ENCODE peak calls at places on chromosomes 3 and 15, in nine cellular contexts. One of them, this sample, is unnamed.

GRCh38 chr15:76338555-76339301 is 2.2 kb downstream of the ISL2 start:
- DNase-seq in midbrain: no peak
- DNase-seq in NCI-H446: no peak
- DNase-seq in HepG2: no peak
- DNase-seq in NCI-H1417: no peak
- DNase-seq in NCI-H526 treated with DMSO at 0.1 percent for 48 hours: peak; percentile 63
- DNase-seq in effector CD4-positive, alpha-beta T cell: no peak
- DNase-seq in GM12864: no peak
- DNase-seq in sciatic nerve: no peak
- DNase-seq in this sample: no peak

GRCh38 chr3:11690863-11691833 is 47.4 kb upstream of the VGLL4 start:
- DNase-seq in midbrain: no peak
- DNase-seq in NCI-H446: no peak
- DNase-seq in HepG2: peak; percentile 4
- DNase-seq in NCI-H1417: no peak
- DNase-seq in NCI-H526 treated with DMSO at 0.1 percent for 48 hours: no peak
- DNase-seq in effector CD4-positive, alpha-beta T cell: no peak
- DNase-seq in GM12864: no peak
- DNase-seq in sciatic nerve: no peak
- DNase-seq in this sample: peak; percentile 30

GRCh38 chr3:17979248-17979647 is 236.8 kb upstream of the TBC1D5 start:
- DNase-seq in midbrain: peak; percentile 2
- DNase-seq in NCI-H446: no peak
- DNase-seq in HepG2: no peak
- DNase-seq in NCI-H1417: no peak
- DNase-seq in NCI-H526 treated with DMSO at 0.1 percent for 48 hours: no peak
- DNase-seq in effector CD4-positive, alpha-beta T cell: no peak
- DNase-seq in GM12864: no peak
- DNase-seq in sciatic nerve: no peak
- DNase-seq in this sample: no peak

GRCh38 chr15:58472821-58473581 is 41.2 kb downstream of the LIPC start:
- DNase-seq in midbrain: no peak
- DNase-seq in NCI-H446: no peak
- DNase-seq in HepG2: no peak
- DNase-seq in NCI-H1417: no peak
- DNase-seq in NCI-H526 treated with DMSO at 0.1 percent for 48 hours: no peak
- DNase-seq in effector CD4-positive, alpha-beta T cell: peak; percentile 27
- DNase-seq in GM12864: no peak
- DNase-seq in sciatic nerve: no peak
- DNase-seq in this sample: peak; percentile 38

GRCh38 chr3:178277605-178278004 is 258.6 kb upstream of the KCNMB2 start:
- DNase-seq in midbrain: no peak
- DNase-seq in NCI-H446: no peak
- DNase-seq in HepG2: no peak
- DNase-seq in NCI-H1417: no peak
- DNase-seq in NCI-H526 treated with DMSO at 0.1 percent for 48 hours: no peak
- DNase-seq in effector CD4-positive, alpha-beta T cell: no peak
- DNase-seq in GM12864: no peak
- DNase-seq in sciatic nerve: no peak
- DNase-seq in this sample: no peak

GRCh38 chr3:159765025-159765859 is 223.4 kb upstream of the IL12A start:
- DNase-seq in midbrain: no peak
- DNase-seq in NCI-H446: no peak
- DNase-seq in HepG2: no peak
- DNase-seq in NCI-H1417: peak; percentile 87
- DNase-seq in NCI-H526 treated with DMSO at 0.1 percent for 48 hours: peak; percentile 54
- DNase-seq in effector CD4-positive, alpha-beta T cell: no peak
- DNase-seq in GM12864: no peak
- DNase-seq in sciatic nerve: peak; percentile 75
- DNase-seq in this sample: peak; percentile 33

GRCh38 chr3:186099178-186099577 is 9.7 kb downstream of the ETV5 start:
- DNase-seq in midbrain: no peak
- DNase-seq in NCI-H446: peak; percentile 98
- DNase-seq in HepG2: no peak
- DNase-seq in NCI-H1417: no peak
- DNase-seq in NCI-H526 treated with DMSO at 0.1 percent for 48 hours: no peak
- DNase-seq in effector CD4-positive, alpha-beta T cell: no peak
- DNase-seq in GM12864: no peak
- DNase-seq in sciatic nerve: peak; percentile 80
- DNase-seq in this sample: no peak

GRCh38 chr15:53225786-53226185 is 435.6 kb upstream of the ONECUT1 start:
- DNase-seq in midbrain: no peak
- DNase-seq in NCI-H446: no peak
- DNase-seq in HepG2: no peak
- DNase-seq in NCI-H1417: no peak
- DNase-seq in NCI-H526 treated with DMSO at 0.1 percent for 48 hours: no peak
- DNase-seq in effector CD4-positive, alpha-beta T cell: no peak
- DNase-seq in GM12864: no peak
- DNase-seq in sciatic nerve: no peak
- DNase-seq in this sample: no peak

GRCh38 chr3:10983219-10983916 is 9.2 kb upstream of the SLC6A1 start:
- DNase-seq in midbrain: peak; percentile 70
- DNase-seq in NCI-H446: no peak
- DNase-seq in HepG2: peak; percentile 25
- DNase-seq in NCI-H1417: peak; percentile 8
- DNase-seq in NCI-H526 treated with DMSO at 0.1 percent for 48 hours: peak; percentile 10
- DNase-seq in effector CD4-positive, alpha-beta T cell: no peak
- DNase-seq in GM12864: no peak
- DNase-seq in sciatic nerve: no peak
- DNase-seq in this sample: peak; percentile 7

GRCh38 chr15:38611228-38611627 is 46.6 kb upstream of the RASGRP1 start:
- DNase-seq in midbrain: no peak
- DNase-seq in NCI-H446: no peak
- DNase-seq in HepG2: no peak
- DNase-seq in NCI-H1417: no peak
- DNase-seq in NCI-H526 treated with DMSO at 0.1 percent for 48 hours: no peak
- DNase-seq in effector CD4-positive, alpha-beta T cell: no peak
- DNase-seq in GM12864: no peak
- DNase-seq in sciatic nerve: no peak
- DNase-seq in this sample: no peak

GRCh38 chr15:25691544-25692430 is 171.3 kb downstream of the ATP10A start:
- DNase-seq in midbrain: no peak
- DNase-seq in NCI-H446: no peak
- DNase-seq in HepG2: no peak
- DNase-seq in NCI-H1417: peak; percentile 1
- DNase-seq in NCI-H526 treated with DMSO at 0.1 percent for 48 hours: no peak
- DNase-seq in effector CD4-positive, alpha-beta T cell: no peak
- DNase-seq in GM12864: no peak
- DNase-seq in sciatic nerve: no peak
- DNase-seq in this sample: no peak

GRCh38 chr3:141881702-141882101 is 5.3 kb downstream of the ATP1B3 start:
- DNase-seq in midbrain: no peak
- DNase-seq in NCI-H446: no peak
- DNase-seq in HepG2: no peak
- DNase-seq in NCI-H1417: no peak
- DNase-seq in NCI-H526 treated with DMSO at 0.1 percent for 48 hours: no peak
- DNase-seq in effector CD4-positive, alpha-beta T cell: no peak
- DNase-seq in GM12864: no peak
- DNase-seq in sciatic nerve: no peak
- DNase-seq in this sample: no peak

GRCh38 chr3:126056681-126057546 is 27.0 kb downstream of the SLC41A3 start:
- DNase-seq in midbrain: no peak
- DNase-seq in NCI-H446: no peak
- DNase-seq in HepG2: peak; percentile 85
- DNase-seq in NCI-H1417: no peak
- DNase-seq in NCI-H526 treated with DMSO at 0.1 percent for 48 hours: no peak
- DNase-seq in effector CD4-positive, alpha-beta T cell: no peak
- DNase-seq in GM12864: no peak
- DNase-seq in sciatic nerve: no peak
- DNase-seq in this sample: no peak

GRCh38 chr3:65955792-65956477 is 82.8 kb downstream of the MAGI1 start:
- DNase-seq in midbrain: no peak
- DNase-seq in NCI-H446: no peak
- DNase-seq in HepG2: peak; percentile 93
- DNase-seq in NCI-H1417: no peak
- DNase-seq in NCI-H526 treated with DMSO at 0.1 percent for 48 hours: no peak
- DNase-seq in effector CD4-positive, alpha-beta T cell: no peak
- DNase-seq in GM12864: no peak
- DNase-seq in sciatic nerve: no peak
- DNase-seq in this sample: no peak

GRCh38 chr15:77966540-77967290 is 110.8 kb downstream of the TBC1D2B start:
- DNase-seq in midbrain: peak; percentile 52
- DNase-seq in NCI-H446: no peak
- DNase-seq in HepG2: peak; percentile 32
- DNase-seq in NCI-H1417: peak; percentile 52
- DNase-seq in NCI-H526 treated with DMSO at 0.1 percent for 48 hours: peak; percentile 27
- DNase-seq in effector CD4-positive, alpha-beta T cell: peak; percentile 39
- DNase-seq in GM12864: no peak
- DNase-seq in sciatic nerve: no peak
- DNase-seq in this sample: peak; percentile 4

GRCh38 chr15:89836255-89837133 is 21.8 kb upstream of the ANPEP start:
- DNase-seq in midbrain: peak; percentile 39
- DNase-seq in NCI-H446: no peak
- DNase-seq in HepG2: no peak
- DNase-seq in NCI-H1417: no peak
- DNase-seq in NCI-H526 treated with DMSO at 0.1 percent for 48 hours: no peak
- DNase-seq in effector CD4-positive, alpha-beta T cell: no peak
- DNase-seq in GM12864: no peak
- DNase-seq in sciatic nerve: no peak
- DNase-seq in this sample: no peak

GRCh38 chr3:159616234-159616825 is 372.3 kb upstream of the IL12A start:
- DNase-seq in midbrain: no peak
- DNase-seq in NCI-H446: no peak
- DNase-seq in HepG2: no peak
- DNase-seq in NCI-H1417: peak; percentile 57
- DNase-seq in NCI-H526 treated with DMSO at 0.1 percent for 48 hours: no peak
- DNase-seq in effector CD4-positive, alpha-beta T cell: no peak
- DNase-seq in GM12864: no peak
- DNase-seq in sciatic nerve: no peak
- DNase-seq in this sample: no peak

GRCh38 chr15:74294010-74294409 is 57.9 kb downstream of the CCDC33 start:
- DNase-seq in midbrain: no peak
- DNase-seq in NCI-H446: peak; percentile 25
- DNase-seq in HepG2: no peak
- DNase-seq in NCI-H1417: peak; percentile 47
- DNase-seq in NCI-H526 treated with DMSO at 0.1 percent for 48 hours: no peak
- DNase-seq in effector CD4-positive, alpha-beta T cell: no peak
- DNase-seq in GM12864: no peak
- DNase-seq in sciatic nerve: no peak
- DNase-seq in this sample: peak; percentile 20

GRCh38 chr3:126003447-126004190 is 34.6 kb downstream of the ROPN1B start:
- DNase-seq in midbrain: no peak
- DNase-seq in NCI-H446: no peak
- DNase-seq in HepG2: no peak
- DNase-seq in NCI-H1417: no peak
- DNase-seq in NCI-H526 treated with DMSO at 0.1 percent for 48 hours: no peak
- DNase-seq in effector CD4-positive, alpha-beta T cell: no peak
- DNase-seq in GM12864: no peak
- DNase-seq in sciatic nerve: no peak
- DNase-seq in this sample: no peak